ENCODE peak calls at places on chromosomes 3 and 15, in seven cellular contexts. E, Q, J, I, P, G and Z are unnamed samples.

GRCh38 chr3:173709026-173709425 is 311.5 kb downstream of the NLGN1 start:
- DNase-seq in E (no peak), Q (no peak), J (no peak), I (no peak), P (no peak), G (no peak), Z (peak; percentile 64)

GRCh38 chr3:42654331-42655201 is 1.1 kb downstream of the ZBTB47 start:
- DNase-seq in E (peak; percentile 85), Q (peak; percentile 76), J (peak; percentile 89), I (no peak), P (no peak), G (no peak), Z (no peak)

GRCh38 chr15:40438712-40439111 is 2.0 kb upstream of the BAHD1 start:
- DNase-seq in E (no peak), Q (no peak), J (no peak), I (no peak), P (no peak), G (no peak), Z (no peak)

GRCh38 chr15:101483476-101483875 is 6.0 kb downstream of the PCSK6 start:
- DNase-seq in E (no peak), Q (no peak), J (no peak), I (no peak), P (no peak), G (no peak), Z (no peak)

GRCh38 chr15:65285291-65286068 is 1.2 kb downstream of the PARP16 start:
- DNase-seq in E (no peak), Q (no peak), J (no peak), I (no peak), P (no peak), G (no peak), Z (no peak)

GRCh38 chr3:2863127-2863526 is 247.0 kb downstream of the IL5RA start:
- DNase-seq in E (no peak), Q (no peak), J (no peak), I (no peak), P (no peak), G (no peak), Z (no peak)

GRCh38 chr15:34753236-34753894 is 1.4 kb downstream of the GJD2 start:
- DNase-seq in E (peak; percentile 83), Q (peak; percentile 88), J (no peak), I (no peak), P (no peak), G (no peak), Z (peak; percentile 34)

GRCh38 chr3:101150504-101150903 is 157.3 kb upstream of the ABI3BP start:
- DNase-seq in E (no peak), Q (no peak), J (no peak), I (no peak), P (no peak), G (no peak), Z (no peak)

GRCh38 chr15:39990706-39991105 is 48.3 kb downstream of the SRP14 start:
- DNase-seq in E (no peak), Q (no peak), J (no peak), I (no peak), P (no peak), G (no peak), Z (no peak)

GRCh38 chr3:45516829-45517228 is 77.7 kb upstream of the LIMD1 start:
- DNase-seq in E (no peak), Q (no peak), J (no peak), I (no peak), P (no peak), G (no peak), Z (peak; percentile 72)

GRCh38 chr3:183265157-183265642 is 12.1 kb downstream of the B3GNT5 start:
- DNase-seq in E (peak; percentile 45), Q (peak; percentile 36), J (no peak), I (no peak), P (peak; percentile 74), G (no peak), Z (peak; percentile 36)

GRCh38 chr3:184042617-184043016 is 10.2 kb upstream of the HTR3C start:
- DNase-seq in E (no peak), Q (no peak), J (no peak), I (no peak), P (no peak), G (no peak), Z (no peak)

GRCh38 chr15:63332367-63333078 is 49.1 kb downstream of the CA12 start:
- DNase-seq in E (no peak), Q (no peak), J (no peak), I (no peak), P (no peak), G (no peak), Z (peak; percentile 37)

GRCh38 chr15:55389276-55389631 is 18.9 kb downstream of the CCPG1 start:
- DNase-seq in E (no peak), Q (no peak), J (no peak), I (no peak), P (no peak), G (no peak), Z (no peak)

GRCh38 chr3:34012102-34012461 is 213.7 kb downstream of the PDCD6IP start:
- DNase-seq in E (no peak), Q (no peak), J (no peak), I (no peak), P (no peak), G (no peak), Z (peak; percentile 87)

GRCh38 chr3:188280627-188281026 is 126.7 kb downstream of the LPP start:
- DNase-seq in E (no peak), Q (no peak), J (no peak), I (no peak), P (no peak), G (no peak), Z (no peak)

GRCh38 chr3:188278717-188279324 is 124.9 kb downstream of the LPP start:
- DNase-seq in E (no peak), Q (no peak), J (no peak), I (no peak), P (no peak), G (no peak), Z (no peak)

GRCh38 chr3:188282871-188283270 is 128.9 kb downstream of the LPP start:
- DNase-seq in E (no peak), Q (peak; percentile 30), J (no peak), I (no peak), P (no peak), G (no peak), Z (no peak)

GRCh38 chr3:188276366-188276765 is 122.4 kb downstream of the LPP start:
- DNase-seq in E (no peak), Q (no peak), J (no peak), I (no peak), P (no peak), G (no peak), Z (no peak)

DNA sequence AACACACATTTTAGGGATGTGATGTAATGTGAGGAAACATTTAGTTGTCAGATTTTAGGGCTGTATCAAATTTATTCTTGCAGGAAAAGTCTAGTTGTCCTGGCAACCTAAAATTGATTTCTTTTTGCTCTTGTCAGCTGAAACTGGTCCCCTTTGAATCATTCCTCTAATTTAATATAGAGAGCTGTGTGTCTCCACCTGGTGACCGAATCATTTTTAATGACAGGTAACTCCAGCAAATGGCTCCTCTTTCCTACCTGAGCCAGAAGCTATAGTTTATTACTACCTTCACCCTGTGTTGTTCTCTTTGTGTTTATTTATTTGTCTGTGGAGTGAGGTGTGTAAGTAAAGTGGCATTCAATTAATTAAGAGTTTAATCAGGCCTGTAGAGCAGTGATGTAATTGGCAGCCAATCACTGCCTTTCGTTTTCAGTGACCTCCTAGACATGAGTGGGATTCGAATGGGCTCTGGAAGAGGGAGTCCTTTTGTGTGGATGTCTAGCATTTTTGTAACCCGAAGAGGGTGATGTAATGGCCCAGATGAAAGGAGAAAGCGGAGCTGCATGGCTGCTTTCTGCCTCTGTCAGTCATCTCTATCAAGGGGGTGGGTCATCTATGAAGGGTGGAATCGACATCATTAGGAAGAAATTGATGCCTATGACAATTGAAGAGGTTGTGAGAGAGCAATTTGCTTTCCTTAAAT is 125.9 kb downstream of the LPP start:
- DNase-seq in E (no peak), Q (no peak), J (no peak), I (no peak), P (no peak), G (no peak), Z (no peak)
- TF ChIP-seq CTCF in E (no peak), Q (no peak), J (no peak), I (no peak), P (no peak), G (no peak), Z (no peak)

GRCh38 chr3:30454636-30455035 is 151.8 kb upstream of the TGFBR2 start:
- DNase-seq in E (no peak), Q (no peak), J (no peak), I (no peak), P (no peak), G (no peak), Z (no peak)
- TF ChIP-seq CTCF in E (no peak), Q (no peak), J (no peak), I (no peak), P (no peak), G (no peak), Z (no peak)

GRCh38 chr3:25566358-25566920 is 98.3 kb downstream of the TOP2B start:
- DNase-seq in E (peak; percentile 23), Q (no peak), J (no peak), I (no peak), P (no peak), G (no peak), Z (no peak)
- TF ChIP-seq CTCF in E (peak; percentile 15), Q (no peak), J (no peak), I (no peak), P (no peak), G (no peak), Z (peak; percentile 28)

GRCh38 chr3:127655641-127656040 is 17.1 kb upstream of the ABTB1 start:
- DNase-seq in E (no peak), Q (no peak), J (peak; percentile 29), I (no peak), P (no peak), G (no peak), Z (peak; percentile 19)

GRCh38 chr3:127654374-127654773 is 18.4 kb upstream of the ABTB1 start:
- DNase-seq in E (no peak), Q (no peak), J (peak; percentile 33), I (no peak), P (no peak), G (no peak), Z (no peak)

GRCh38 chr3:127650236-127650635 is 21.3 kb downstream of the PODXL2 start:
- DNase-seq in E (no peak), Q (no peak), J (no peak), I (no peak), P (no peak), G (no peak), Z (no peak)

GRCh38 chr3:127651516-127652172 is 21.1 kb upstream of the ABTB1 start:
- DNase-seq in E (no peak), Q (no peak), J (no peak), I (no peak), P (no peak), G (no peak), Z (no peak)

GRCh38 chr3:127652246-127652995 is 20.3 kb upstream of the ABTB1 start:
- DNase-seq in E (peak; percentile 70), Q (peak; percentile 71), J (peak; percentile 75), I (no peak), P (peak; percentile 40), G (no peak), Z (no peak)
- TF ChIP-seq CTCF in E (peak; percentile 77), Q (peak; percentile 90), J (peak; percentile 91), I (peak; percentile 83), P (peak; percentile 71), G (peak; percentile 80), Z (peak; percentile 92)

DNA sequence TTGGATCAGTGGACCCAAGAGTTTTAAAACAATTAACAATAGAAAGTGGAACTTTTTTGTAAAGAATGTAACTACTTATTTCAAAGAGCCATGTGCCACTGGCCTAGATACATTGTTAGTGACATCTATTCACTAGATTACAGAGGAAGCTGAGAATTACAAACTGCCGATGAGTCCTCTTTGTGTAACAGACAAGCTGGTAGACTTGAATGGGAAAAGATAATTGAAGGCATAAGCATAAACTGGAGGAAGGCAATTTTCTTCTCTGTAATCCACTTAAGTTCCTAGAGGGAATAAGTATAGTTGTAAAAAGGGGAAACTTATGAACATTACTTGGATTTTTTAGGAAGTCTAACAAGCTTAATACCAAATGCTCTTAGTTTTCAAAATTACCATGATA is 15.1 kb downstream of the THUMPD3 start:
- DNase-seq in E (no peak), Q (no peak), J (no peak), I (no peak), P (no peak), G (no peak), Z (no peak)
- TF ChIP-seq CTCF in E (no peak), Q (no peak), J (no peak), I (no peak), P (no peak), G (no peak), Z (no peak)